ENCODE peak calls at places on chromosomes 6 and 20, in eight cellular contexts. T is left lung, J is BJ, K is H1, X is ovary, P is right cardiac atrium, V is GM23248, F is fibroblast of mammary gland. L is an unnamed sample.

GRCh38 chr6:109453594-109454482 is 1.7 kb downstream of the MICAL1 start:
- DNase-seq in T (no peak), V (peak; percentile 54), J (no peak), X (no peak), F (no peak), K (no peak), P (peak; percentile 49), L (no peak)

GRCh38 chr6:106849130-106849529 is 125.4 kb downstream of the CD24 start:
- DNase-seq in V (no peak), X (no peak), K (no peak), P (no peak), J (no peak), T (no peak), F (no peak), L (no peak)

GRCh38 chr6:159969204-159969912 is 476 bp downstream of the IGF2R start:
- DNase-seq in P (peak; percentile 47), X (peak; percentile 67), K (no peak), F (no peak), V (peak; percentile 69), T (no peak), J (no peak), L (no peak)

GRCh38 chr20:48933017-48933766 is 11.7 kb downstream of the ARFGEF2 start:
- DNase-seq in T (peak; percentile 81), X (no peak), J (no peak), P (no peak), F (no peak), K (no peak), V (no peak), L (no peak)

GRCh38 chr6:25354078-25354940 is 75.1 kb downstream of the CARMIL1 start:
- DNase-seq in K (no peak), J (peak; percentile 35), V (peak; percentile 69), T (no peak), X (no peak), P (no peak), F (peak; percentile 55), L (peak; percentile 7)

GRCh38 chr6:3208096-3208774 is 19.2 kb downstream of the TUBB2B start:
- DNase-seq in P (peak; percentile 66), K (no peak), J (peak; percentile 94), V (peak; percentile 98), T (no peak), X (no peak), F (peak; percentile 95), L (peak; percentile 92)

GRCh38 chr6:82094166-82094806 is 153.3 kb downstream of the IBTK start:
- DNase-seq in P (no peak), T (no peak), J (no peak), V (no peak), F (no peak), K (no peak), X (no peak), L (no peak)

GRCh38 chr20:46132705-46133120 is 14.6 kb downstream of the CD40 start:
- DNase-seq in J (no peak), P (peak; percentile 76), T (peak; percentile 52), V (peak; percentile 79), X (peak; percentile 73), F (peak; percentile 55), K (no peak), L (no peak)

GRCh38 chr6:31663961-31664789 is 622 bp downstream of the GPANK1 start:
- DNase-seq in X (peak; percentile 65), J (no peak), K (no peak), T (no peak), V (peak; percentile 90), P (peak; percentile 52), F (peak; percentile 86), L (no peak)

GRCh38 chr6:163457637-163458561 is 43.4 kb downstream of the QKI start:
- DNase-seq in J (peak; percentile 67), F (peak; percentile 96), P (no peak), K (no peak), X (no peak), V (peak; percentile 95), T (no peak), L (peak; percentile 67)

GRCh38 chr20:56626367-56627121 is 2.6 kb upstream of the TFAP2C start:
- DNase-seq in K (peak; percentile 59), J (no peak), P (no peak), T (no peak), X (no peak), F (peak; percentile 41), V (peak; percentile 52), L (no peak)

GRCh38 chr6:11317885-11318771 is 85.7 kb upstream of the NEDD9 start:
- DNase-seq in P (peak; percentile 61), T (peak; percentile 71), F (peak; percentile 97), K (no peak), X (peak; percentile 40), J (peak; percentile 98), V (peak; percentile 99), L (peak; percentile 89)

GRCh38 chr6:11929451-11929850 is 82.7 kb upstream of the HIVEP1 start:
- DNase-seq in V (no peak), J (no peak), P (no peak), K (no peak), F (peak; percentile 18), T (no peak), X (no peak), L (no peak)

GRCh38 chr20:44182135-44182765 is 4.7 kb downstream of the JPH2 start:
- DNase-seq in T (no peak), X (no peak), K (no peak), P (no peak), V (no peak), J (no peak), F (no peak), L (no peak)

GRCh38 chr20:44182863-44183262 is 4.1 kb downstream of the JPH2 start:
- DNase-seq in K (no peak), P (no peak), J (no peak), V (no peak), F (no peak), T (no peak), X (no peak), L (no peak)

GRCh38 chr20:44185574-44185973 is 1.4 kb downstream of the JPH2 start:
- DNase-seq in J (no peak), T (no peak), P (no peak), X (no peak), F (no peak), K (no peak), V (no peak), L (no peak)

GRCh38 chr20:44181611-44182010 is 5.4 kb downstream of the JPH2 start:
- DNase-seq in F (no peak), K (no peak), X (no peak), V (no peak), P (no peak), J (no peak), T (no peak), L (no peak)

DNA sequence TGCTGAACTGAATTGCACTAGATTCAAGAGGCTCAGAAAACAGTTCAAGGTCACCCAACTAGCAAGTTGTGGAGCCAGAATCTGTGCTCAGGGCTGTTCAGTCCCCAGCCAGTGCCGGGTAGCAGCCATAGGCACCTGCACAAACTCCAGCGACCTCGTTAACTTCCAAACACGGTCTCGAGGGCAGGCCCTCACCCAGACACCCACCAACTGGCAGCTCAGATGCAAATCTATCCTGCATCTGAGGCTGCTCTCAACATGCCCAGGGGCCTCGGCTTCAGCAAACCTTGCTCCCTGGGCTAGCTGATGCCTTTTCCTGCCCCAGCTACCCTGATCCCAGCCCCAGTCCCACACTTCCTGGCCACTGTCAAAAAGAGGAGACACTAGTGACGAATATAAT is 3.7 kb downstream of the JPH2 start:
- DNase-seq in X (no peak), P (no peak), K (no peak), F (no peak), T (no peak), J (no peak), V (no peak), L (no peak)
- H3K4me3 ChIP-seq in X (peak overlapping the region; percentile 44), P (peak overlapping the region; percentile 60), K (no peak overlapping the region), F (no peak overlapping the region), T (no peak overlapping the region), J (no peak overlapping the region), V (no peak overlapping the region), L (no peak overlapping the region)

DNA sequence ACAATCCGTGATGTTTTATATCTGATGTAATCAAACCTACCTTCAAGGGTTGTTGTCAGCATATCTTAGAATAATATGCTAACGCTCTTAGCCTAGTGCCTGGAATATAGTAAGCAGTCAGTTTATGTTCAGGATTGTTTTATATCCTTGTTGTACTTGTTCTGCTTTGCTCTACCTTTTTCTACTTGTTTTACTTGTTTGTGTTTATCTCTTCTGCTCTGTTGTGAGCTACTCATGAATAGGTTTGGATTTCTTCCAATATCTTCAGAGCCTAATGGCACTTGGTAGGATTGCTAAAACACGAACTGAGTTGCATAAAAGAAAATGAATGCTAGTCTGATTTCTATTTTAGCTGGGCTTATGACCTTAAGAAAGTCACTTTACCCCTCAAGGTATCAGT is 40.1 kb downstream of the DNAH8 start:
- DNase-seq in T (no peak), X (no peak), J (no peak), V (no peak), K (no peak), F (no peak), P (no peak), L (no peak)
- H3K4me3 ChIP-seq in T (no peak overlapping the region), X (no peak overlapping the region), J (no peak overlapping the region), V (no peak overlapping the region), K (no peak overlapping the region), F (no peak overlapping the region), P (no peak overlapping the region), L (no peak overlapping the region)

GRCh38 chr6:88662653-88663174 is 300.7 kb downstream of the RNGTT start:
- DNase-seq in K (no peak), T (no peak), X (no peak), F (no peak), P (no peak), V (no peak), J (no peak), L (no peak)

GRCh38 chr6:88665131-88665530 is 298.3 kb downstream of the RNGTT start:
- DNase-seq in K (no peak), T (no peak), P (no peak), X (no peak), V (no peak), J (no peak), F (no peak), L (no peak)

GRCh38 chr6:88661136-88661535 is 302.3 kb downstream of the RNGTT start:
- DNase-seq in F (no peak), X (no peak), V (no peak), K (no peak), P (no peak), T (no peak), J (no peak), L (no peak)

GRCh38 chr6:88663801-88664200 is 299.6 kb downstream of the RNGTT start:
- DNase-seq in F (no peak), X (no peak), V (no peak), J (no peak), K (no peak), P (no peak), T (no peak), L (no peak)

DNA sequence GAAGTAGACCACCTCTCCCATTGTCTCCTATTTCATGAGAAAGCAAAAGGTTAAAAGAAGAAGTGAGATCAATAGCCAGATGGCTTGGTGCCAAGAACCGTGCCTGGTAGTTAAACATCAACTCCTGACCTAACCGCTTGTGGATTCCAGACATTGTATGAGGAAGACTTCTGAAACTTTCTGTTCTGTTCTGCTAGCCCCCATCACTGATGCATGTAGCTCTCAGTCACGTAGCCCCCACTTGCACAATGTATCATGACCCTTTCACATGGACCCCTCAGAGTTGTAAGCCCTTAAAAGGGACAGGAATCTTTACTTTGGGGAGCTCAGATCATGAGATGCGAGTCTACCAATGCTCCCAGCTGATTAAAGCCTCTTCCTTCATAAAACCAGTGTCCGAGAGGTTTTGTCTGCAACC is 301.2 kb downstream of the RNGTT start:
- DNase-seq in V (no peak), P (no peak), K (no peak), X (no peak), T (no peak), F (no peak), J (no peak), L (no peak)
- H3K4me3 ChIP-seq in V (no peak overlapping the region), P (no peak overlapping the region), K (no peak overlapping the region), X (no peak overlapping the region), T (no peak overlapping the region), F (no peak overlapping the region), J (no peak overlapping the region), L (no peak overlapping the region)

GRCh38 chr20:35453647-35454046 is 1.8 kb upstream of the CEP250 start:
- DNase-seq in J (no peak), P (no peak), F (no peak), X (no peak), T (no peak), V (no peak), K (no peak), L (no peak)
- H3K4me3 ChIP-seq in J (no peak overlapping the region), P (no peak overlapping the region), F (no peak overlapping the region), X (no peak overlapping the region), T (no peak overlapping the region), V (no peak overlapping the region), K (no peak overlapping the region), L (no peak overlapping the region)

L was measured in AG09309.